ENCODE peak calls at places on chromosomes 6 and 20, in seven cellular contexts. E is left ventricle myocardium inferior; C is dorsolateral prefrontal cortex; U is endothelial cell of umbilical vein; T is cardiac muscle cell; R is heart right ventricle; Y is CD8-positive, alpha-beta T cell. F is an unnamed sample.

GRCh38 chr6:100347901-100348550 is 116.7 kb downstream of the SIM1 start:
- DNase-seq in E (no peak), C (no peak), U (no peak), T (no peak), R (no peak), Y (no peak), F (peak; percentile 50)

GRCh38 chr6:40504274-40504673 is 82.9 kb downstream of the LRFN2 start:
- DNase-seq in E (no peak), C (no peak), U (no peak), T (no peak), R (no peak), Y (no peak), F (peak; percentile 59)

GRCh38 chr6:39804666-39805065 is 12.5 kb downstream of the DAAM2 start:
- DNase-seq in E (no peak), C (no peak), U (no peak), T (no peak), R (no peak), Y (no peak), F (peak; percentile 80)

GRCh38 chr6:46323312-46323965 is 152.7 kb upstream of the ENPP5 start:
- DNase-seq in E (no peak), C (no peak), U (no peak), T (no peak), R (no peak), Y (no peak), F (peak; percentile 63)

GRCh38 chr20:44706371-44707258 is 8.6 kb upstream of the CCN5 start:
- DNase-seq in E (peak; percentile 52), C (no peak), U (no peak), T (no peak), R (no peak), Y (no peak), F (peak; percentile 29)

GRCh38 chr20:17834804-17835203 is 133.8 kb downstream of the SNX5 start:
- DNase-seq in E (no peak), C (no peak), U (no peak), T (no peak), R (no peak), Y (no peak), F (no peak)

GRCh38 chr20:61544910-61545889 is 293.1 kb downstream of the CDH4 start:
- DNase-seq in E (no peak), C (no peak), U (no peak), T (no peak), R (no peak), Y (no peak), F (no peak)

GRCh38 chr20:35215066-35215956 is 11.2 kb upstream of the MMP24 start:
- DNase-seq in E (no peak), C (no peak), U (no peak), T (no peak), R (no peak), Y (no peak), F (peak; percentile 96)

GRCh38 chr20:57180385-57180784 is 86.1 kb downstream of the BMP7 start:
- DNase-seq in E (no peak), C (no peak), U (no peak), T (no peak), R (no peak), Y (no peak), F (no peak)

GRCh38 chr6:109820706-109821350 is 129.7 kb downstream of the FIG4 start:
- DNase-seq in E (no peak), C (no peak), U (no peak), T (no peak), R (no peak), Y (no peak), F (no peak)

GRCh38 chr20:17421493-17421892 is 109.7 kb downstream of the BFSP1 start:
- DNase-seq in E (no peak), C (no peak), U (no peak), T (no peak), R (no peak), Y (no peak), F (no peak)

GRCh38 chr20:51862796-51863195 is 60.5 kb upstream of the SALL4 start:
- DNase-seq in E (no peak), C (no peak), U (no peak), T (no peak), R (no peak), Y (no peak), F (no peak)

GRCh38 chr20:4829494-4830211 is 107.9 kb downstream of the PRND start:
- DNase-seq in E (no peak), C (no peak), U (no peak), T (no peak), R (no peak), Y (no peak), F (no peak)

GRCh38 chr6:43478008-43478372 is 620 bp downstream of the TJAP1 start:
- DNase-seq in E (no peak), C (no peak), U (no peak), T (no peak), R (no peak), Y (no peak), F (no peak)

GRCh38 chr6:47631248-47632196 is 66.9 kb upstream of the ADGRF4 start:
- DNase-seq in E (no peak), C (no peak), U (peak; percentile 76), T (peak; percentile 51), R (no peak), Y (no peak), F (peak; percentile 71)

GRCh38 chr6:145699462-145699861 is 35.9 kb downstream of the EPM2A start:
- DNase-seq in E (no peak), C (no peak), U (peak; percentile 80), T (no peak), R (no peak), Y (no peak), F (peak; percentile 93)

GRCh38 chr20:10419550-10420133 is 14.4 kb downstream of the MKKS start:
- DNase-seq in E (no peak), C (no peak), U (no peak), T (no peak), R (no peak), Y (no peak), F (peak; percentile 93)

GRCh38 chr6:28758818-28759235 is 165.0 kb downstream of the TRIM27 start:
- DNase-seq in E (no peak), C (no peak), U (no peak), T (no peak), R (no peak), Y (no peak), F (no peak)

GRCh38 chr6:45472383-45472782 is 94.6 kb upstream of the SUPT3H start:
- DNase-seq in E (no peak), C (peak; percentile 28), U (no peak), T (no peak), R (no peak), Y (no peak), F (no peak)

GRCh38 chr6:55531496-55531895 is 47.5 kb downstream of the HMGCLL1 start:
- DNase-seq in E (no peak), C (no peak), U (no peak), T (no peak), R (no peak), Y (no peak), F (no peak)

GRCh38 chr6:55524441-55524840 is 54.6 kb downstream of the HMGCLL1 start:
- DNase-seq in E (no peak), C (no peak), U (no peak), T (no peak), R (no peak), Y (no peak), F (no peak)

DNA sequence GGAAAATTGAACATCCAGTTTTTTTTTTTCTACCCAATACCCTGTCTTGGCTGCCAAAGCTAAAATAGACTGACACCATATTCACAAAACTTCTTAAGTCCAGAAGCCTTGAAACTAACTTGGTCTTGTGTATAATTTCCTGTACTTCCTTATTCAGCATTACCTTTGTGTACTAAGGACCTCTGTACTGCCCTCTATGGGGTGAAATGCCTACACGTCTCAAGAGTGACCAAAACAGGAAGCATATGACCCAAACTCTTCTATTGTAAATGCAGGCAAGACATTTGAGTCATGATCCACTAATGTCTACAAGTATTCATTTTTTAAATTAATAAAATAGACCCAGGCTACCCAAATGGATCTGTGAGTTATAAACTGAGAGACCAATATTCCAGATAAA is 50.4 kb downstream of the HMGCLL1 start:
- DNase-seq in E (no peak), C (no peak), U (peak; percentile 80), T (no peak), R (no peak), Y (no peak), F (peak; percentile 79)
- TF ChIP-seq CTCF in E (peak; percentile 9), C (no peak), U (no peak), T (peak; percentile 37), R (no peak), Y (no peak), F (peak; percentile 40)

GRCh38 chr6:123769431-123769830 is 34.2 kb upstream of the NKAIN2 start:
- DNase-seq in E (no peak), C (no peak), U (no peak), T (no peak), R (no peak), Y (no peak), F (no peak)
- H3K4me3 ChIP-seq in E (no peak overlapping the region), C (no peak overlapping the region), U (no peak overlapping the region), T (no peak overlapping the region), R (no peak overlapping the region), Y (no peak overlapping the region), F (no peak overlapping the region)

GRCh38 chr20:32510601-32511357 is 74.4 kb downstream of the NOL4L start:
- DNase-seq in E (no peak), C (no peak), U (no peak), T (peak; percentile 45), R (no peak), Y (peak; percentile 28), F (peak; percentile 68)
- H3K27me3 ChIP-seq in E (no peaks in the 10 kb centered on the region), C (no peaks in the 10 kb centered on the region), U (no peaks in the 10 kb centered on the region), T (no peaks in the 10 kb centered on the region), R (no peaks in the 10 kb centered on the region), Y (no peaks in the 10 kb centered on the region), F (peaks cover 2% of the 10 kb centered on the region)

GRCh38 chr6:144149894-144150672 is at the start of gene STX11:
- DNase-seq in E (peak; percentile 81), C (no peak), U (peak; percentile 53), T (peak; percentile 71), R (peak; percentile 80), Y (peak; percentile 67), F (peak; percentile 13)

GRCh38 chr6:144150673-144151009 is 324 bp downstream of the STX11 start:
- DNase-seq in E (no peak), C (no peak), U (peak; percentile 56), T (peak; percentile 58), R (peak; percentile 22), Y (peak; percentile 48), F (peak; percentile 11)

GRCh38 chr6:144149558-144149893 is 791 bp upstream of the STX11 start:
- DNase-seq in E (no peak), C (no peak), U (no peak), T (no peak), R (no peak), Y (no peak), F (no peak)

GRCh38 chr6:144152334-144152900 is 2.1 kb downstream of the STX11 start:
- DNase-seq in E (no peak), C (no peak), U (no peak), T (no peak), R (no peak), Y (no peak), F (peak; percentile 50)

DNA sequence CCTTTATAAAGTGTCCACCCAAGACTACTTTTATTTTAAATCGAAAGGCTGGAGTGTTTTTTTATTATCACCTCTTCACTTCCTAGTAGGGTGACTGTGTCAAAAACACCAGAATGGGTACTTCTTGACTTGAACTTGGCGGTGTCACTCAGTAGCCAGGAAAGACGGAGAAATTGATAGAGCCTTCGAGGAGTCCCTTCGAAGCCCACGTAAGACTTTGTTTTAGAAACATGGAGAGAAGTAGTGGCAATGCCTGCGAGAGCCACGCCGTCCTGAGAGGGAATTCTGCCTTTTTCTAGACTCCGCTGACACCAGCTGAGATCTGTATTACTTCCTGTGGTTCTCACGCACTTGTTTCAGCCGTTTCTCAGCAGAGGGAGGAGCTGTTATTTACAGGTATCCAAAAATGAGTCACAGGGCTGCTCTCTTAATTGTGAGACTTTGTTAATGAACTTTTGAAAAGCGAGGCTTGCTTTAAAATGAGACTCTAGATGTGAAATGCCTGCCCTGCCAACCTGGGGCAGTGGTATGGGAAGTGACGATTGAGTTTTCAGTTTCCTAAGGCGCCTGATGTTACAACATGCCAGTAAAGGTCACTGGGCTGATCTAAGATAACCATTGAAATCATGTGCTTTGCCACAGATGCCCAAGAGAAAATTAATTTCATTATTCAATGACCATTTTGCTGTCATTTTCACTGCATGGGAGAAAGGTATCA is 852 bp downstream of the STX11 start:
- DNase-seq in E (no peak), C (no peak), U (peak; percentile 64), T (peak; percentile 15), R (no peak), Y (peak; percentile 57), F (peak; percentile 64)
- TF ChIP-seq CTCF in E (no peak), C (no peak), U (no peak), T (no peak), R (no peak), Y (peak; percentile 32), F (no peak)